ENCODE peak calls at places on chromosome 2, in four cellular contexts. I is dorsolateral prefrontal cortex, F is GM04503, K is AML-193. D is an unnamed sample.

GRCh38 chr2:3248754-3249476 is 128.7 kb downstream of the EIPR1 start:
- DNase-seq in I (no peak), F (no peak), K (no peak), D (no peak)

GRCh38 chr2:5781679-5782078 is 89.5 kb downstream of the SOX11 start:
- DNase-seq in I (no peak), F (no peak), K (no peak), D (no peak)

GRCh38 chr2:111100765-111101162 is 19.9 kb upstream of the BCL2L11 start:
- DNase-seq in I (no peak), F (no peak), K (peak; percentile 11), D (peak; percentile 30)

GRCh38 chr2:41963661-41964525 is 83.9 kb upstream of the PKDCC start:
- DNase-seq in I (no peak), F (peak; percentile 34), K (no peak), D (no peak)

GRCh38 chr2:239544141-239544800 is 143.5 kb upstream of the HDAC4 start:
- DNase-seq in I (no peak), F (peak; percentile 55), K (no peak), D (no peak)

GRCh38 chr2:146615778-146616177 is 1229.1 kb upstream of the ACVR2A start:
- DNase-seq in I (no peak), F (no peak), K (no peak), D (no peak)

GRCh38 chr2:25559148-25559547 is 114.2 kb downstream of the DTNB start:
- DNase-seq in I (no peak), F (no peak), K (no peak), D (no peak)

GRCh38 chr2:136253288-136254004 is 135.5 kb upstream of the CXCR4 start:
- DNase-seq in I (no peak), F (no peak), K (no peak), D (no peak)

GRCh38 chr2:223101340-223102039 is 49.5 kb downstream of the KCNE4 start:
- DNase-seq in I (no peak), F (no peak), K (peak; percentile 15), D (no peak)

GRCh38 chr2:163662141-163662780 is 73.5 kb downstream of the FIGN start:
- DNase-seq in I (no peak), F (no peak), K (no peak), D (no peak)

D was measured in stimulated activated naive CD8-positive, alpha-beta T cell treated with anti-CD3 and anti-CD28 coated beads, Interleukin-15, Interleukin-2, amounts not matched to agents 100 U/mL and 50 U/mL, for 24 hours.